ENCODE peak calls at places on chromosomes 5 and 9, in six cellular contexts. One of them, this sample, is unnamed.

GRCh38 chr9:131733601-131734061 is 6.2 kb downstream of the RAPGEF1 start:
- DNase-seq in left cardiac atrium: peak
- DNase-seq in stimulated activated CD8-positive, alpha-beta memory T cell treated with anti-CD3 and anti-CD28 coated beads, Interleukin-4, amount 100 ng/mL, for 1 hour: no peak
- DNase-seq in posterior cingulate gyrus: no peak
- DNase-seq in AG09309: peak
- DNase-seq in activated T-cell treated with anti-CD3 and anti-CD28 coated beads, Interleukin-2, amount 50 U/mL, for 72 hours: peak
- DNase-seq in this sample: no peak

GRCh38 chr9:90476058-90476457 is 166.6 kb downstream of the DIRAS2 start:
- DNase-seq in activated T-cell treated with anti-CD3 and anti-CD28 coated beads, Interleukin-2, amount 50 U/mL, for 72 hours: no peak
- DNase-seq in AG09309: no peak
- DNase-seq in posterior cingulate gyrus: no peak
- DNase-seq in stimulated activated CD8-positive, alpha-beta memory T cell treated with anti-CD3 and anti-CD28 coated beads, Interleukin-4, amount 100 ng/mL, for 1 hour: no peak
- DNase-seq in left cardiac atrium: no peak
- DNase-seq in this sample: no peak

GRCh38 chr5:14723648-14724231 is 59.2 kb downstream of the OTULIN start:
- DNase-seq in AG09309: no peak
- DNase-seq in posterior cingulate gyrus: no peak
- DNase-seq in activated T-cell treated with anti-CD3 and anti-CD28 coated beads, Interleukin-2, amount 50 U/mL, for 72 hours: peak
- DNase-seq in stimulated activated CD8-positive, alpha-beta memory T cell treated with anti-CD3 and anti-CD28 coated beads, Interleukin-4, amount 100 ng/mL, for 1 hour: no peak
- DNase-seq in left cardiac atrium: no peak
- DNase-seq in this sample: no peak

GRCh38 chr9:78777747-78778146 is 480.8 kb downstream of the PSAT1 start:
- DNase-seq in activated T-cell treated with anti-CD3 and anti-CD28 coated beads, Interleukin-2, amount 50 U/mL, for 72 hours: no peak
- DNase-seq in stimulated activated CD8-positive, alpha-beta memory T cell treated with anti-CD3 and anti-CD28 coated beads, Interleukin-4, amount 100 ng/mL, for 1 hour: no peak
- DNase-seq in posterior cingulate gyrus: no peak
- DNase-seq in AG09309: no peak
- DNase-seq in left cardiac atrium: no peak
- DNase-seq in this sample: no peak

GRCh38 chr5:14452685-14453084 is 128.9 kb upstream of the OTULINL start:
- DNase-seq in AG09309: no peak
- DNase-seq in stimulated activated CD8-positive, alpha-beta memory T cell treated with anti-CD3 and anti-CD28 coated beads, Interleukin-4, amount 100 ng/mL, for 1 hour: no peak
- DNase-seq in posterior cingulate gyrus: no peak
- DNase-seq in left cardiac atrium: no peak
- DNase-seq in activated T-cell treated with anti-CD3 and anti-CD28 coated beads, Interleukin-2, amount 50 U/mL, for 72 hours: no peak
- DNase-seq in this sample: no peak

GRCh38 chr9:34437006-34437925 is 21.1 kb downstream of the FAM219A start:
- DNase-seq in activated T-cell treated with anti-CD3 and anti-CD28 coated beads, Interleukin-2, amount 50 U/mL, for 72 hours: peak
- DNase-seq in posterior cingulate gyrus: no peak
- DNase-seq in left cardiac atrium: peak
- DNase-seq in stimulated activated CD8-positive, alpha-beta memory T cell treated with anti-CD3 and anti-CD28 coated beads, Interleukin-4, amount 100 ng/mL, for 1 hour: peak
- DNase-seq in AG09309: peak
- DNase-seq in this sample: no peak

GRCh38 chr5:6732634-6733410 is 19.6 kb downstream of the TENT4A start:
- DNase-seq in stimulated activated CD8-positive, alpha-beta memory T cell treated with anti-CD3 and anti-CD28 coated beads, Interleukin-4, amount 100 ng/mL, for 1 hour: no peak
- DNase-seq in activated T-cell treated with anti-CD3 and anti-CD28 coated beads, Interleukin-2, amount 50 U/mL, for 72 hours: no peak
- DNase-seq in posterior cingulate gyrus: no peak
- DNase-seq in left cardiac atrium: peak
- DNase-seq in AG09309: peak
- DNase-seq in this sample: no peak

GRCh38 chr9:127838375-127839078 is 15.9 kb downstream of the ENG start:
- DNase-seq in posterior cingulate gyrus: no peak
- DNase-seq in activated T-cell treated with anti-CD3 and anti-CD28 coated beads, Interleukin-2, amount 50 U/mL, for 72 hours: no peak
- DNase-seq in AG09309: peak
- DNase-seq in left cardiac atrium: peak
- DNase-seq in stimulated activated CD8-positive, alpha-beta memory T cell treated with anti-CD3 and anti-CD28 coated beads, Interleukin-4, amount 100 ng/mL, for 1 hour: no peak
- DNase-seq in this sample: peak

GRCh38 chr5:140310434-140310833 is 7.5 kb upstream of the PFDN1 start:
- DNase-seq in posterior cingulate gyrus: no peak
- DNase-seq in stimulated activated CD8-positive, alpha-beta memory T cell treated with anti-CD3 and anti-CD28 coated beads, Interleukin-4, amount 100 ng/mL, for 1 hour: no peak
- DNase-seq in activated T-cell treated with anti-CD3 and anti-CD28 coated beads, Interleukin-2, amount 50 U/mL, for 72 hours: no peak
- DNase-seq in left cardiac atrium: no peak
- DNase-seq in AG09309: no peak
- DNase-seq in this sample: no peak

GRCh38 chr5:116370886-116371285 is 203.7 kb downstream of the SEMA6A start:
- DNase-seq in posterior cingulate gyrus: no peak
- DNase-seq in stimulated activated CD8-positive, alpha-beta memory T cell treated with anti-CD3 and anti-CD28 coated beads, Interleukin-4, amount 100 ng/mL, for 1 hour: no peak
- DNase-seq in AG09309: no peak
- DNase-seq in activated T-cell treated with anti-CD3 and anti-CD28 coated beads, Interleukin-2, amount 50 U/mL, for 72 hours: no peak
- DNase-seq in left cardiac atrium: no peak
- DNase-seq in this sample: no peak

GRCh38 chr5:10387690-10388089 is 34.2 kb downstream of the MARCHF6 start:
- DNase-seq in left cardiac atrium: no peak
- DNase-seq in posterior cingulate gyrus: no peak
- DNase-seq in stimulated activated CD8-positive, alpha-beta memory T cell treated with anti-CD3 and anti-CD28 coated beads, Interleukin-4, amount 100 ng/mL, for 1 hour: no peak
- DNase-seq in activated T-cell treated with anti-CD3 and anti-CD28 coated beads, Interleukin-2, amount 50 U/mL, for 72 hours: no peak
- DNase-seq in AG09309: peak
- DNase-seq in this sample: no peak

GRCh38 chr5:63094730-63095129 is 516.1 kb downstream of the LRRC70 start:
- DNase-seq in stimulated activated CD8-positive, alpha-beta memory T cell treated with anti-CD3 and anti-CD28 coated beads, Interleukin-4, amount 100 ng/mL, for 1 hour: no peak
- DNase-seq in activated T-cell treated with anti-CD3 and anti-CD28 coated beads, Interleukin-2, amount 50 U/mL, for 72 hours: no peak
- DNase-seq in posterior cingulate gyrus: no peak
- DNase-seq in left cardiac atrium: no peak
- DNase-seq in AG09309: no peak
- DNase-seq in this sample: no peak

GRCh38 chr9:104856413-104856941 is 71.5 kb downstream of the ABCA1 start:
- DNase-seq in activated T-cell treated with anti-CD3 and anti-CD28 coated beads, Interleukin-2, amount 50 U/mL, for 72 hours: no peak
- DNase-seq in left cardiac atrium: no peak
- DNase-seq in posterior cingulate gyrus: no peak
- DNase-seq in AG09309: no peak
- DNase-seq in stimulated activated CD8-positive, alpha-beta memory T cell treated with anti-CD3 and anti-CD28 coated beads, Interleukin-4, amount 100 ng/mL, for 1 hour: no peak
- DNase-seq in this sample: no peak

GRCh38 chr5:135222171-135222681 is 176.8 kb downstream of the MACROH2A1 start:
- DNase-seq in left cardiac atrium: no peak
- DNase-seq in AG09309: no peak
- DNase-seq in posterior cingulate gyrus: no peak
- DNase-seq in stimulated activated CD8-positive, alpha-beta memory T cell treated with anti-CD3 and anti-CD28 coated beads, Interleukin-4, amount 100 ng/mL, for 1 hour: no peak
- DNase-seq in activated T-cell treated with anti-CD3 and anti-CD28 coated beads, Interleukin-2, amount 50 U/mL, for 72 hours: no peak
- DNase-seq in this sample: no peak

GRCh38 chr5:110736763-110737162 is 2.0 kb upstream of the SLC25A46 start:
- DNase-seq in activated T-cell treated with anti-CD3 and anti-CD28 coated beads, Interleukin-2, amount 50 U/mL, for 72 hours: no peak
- DNase-seq in posterior cingulate gyrus: no peak
- DNase-seq in stimulated activated CD8-positive, alpha-beta memory T cell treated with anti-CD3 and anti-CD28 coated beads, Interleukin-4, amount 100 ng/mL, for 1 hour: no peak
- DNase-seq in AG09309: no peak
- DNase-seq in left cardiac atrium: no peak
- DNase-seq in this sample: no peak

This sample was measured in ascending aorta.